ENCODE peak calls at places on chromosomes 5 and 9, in seven cellular contexts. G is A549, X is IMR-90, Q is HepG2, Y is SK-N-SH, P is H1, E is K562. K is an unnamed sample.
A peak's percentile ranks its signal among the peaks of the same experiment; 100 is the strongest.

GRCh38 chr9:36935332-36935731 is 98.7 kb downstream of the PAX5 start:
- DNase-seq in G (no peak), X (no peak), Q (no peak), Y (no peak), P (no peak), E (no peak), K (peak; percentile 13)

GRCh38 chr5:132019337-132019736 is 7.9 kb upstream of the ACSL6 start:
- DNase-seq in G (no peak), X (no peak), Q (no peak), Y (no peak), P (no peak), E (no peak), K (no peak)

GRCh38 chr5:168568738-168569137 is 10.4 kb downstream of the PANK3 start:
- DNase-seq in G (no peak), X (no peak), Q (no peak), Y (no peak), P (no peak), E (no peak), K (no peak)

GRCh38 chr5:159849437-159850191 is 66.7 kb upstream of the ADRA1B start:
- DNase-seq in G (no peak), X (peak; percentile 80), Q (no peak), Y (no peak), P (no peak), E (no peak), K (no peak)

GRCh38 chr9:81574399-81574798 is 114.9 kb downstream of the TLE1 start:
- DNase-seq in G (no peak), X (peak; percentile 73), Q (peak; percentile 34), Y (no peak), P (no peak), E (no peak), K (no peak)

GRCh38 chr5:155936520-155937406 is 390.2 kb upstream of the SGCD start:
- DNase-seq in G (no peak), X (no peak), Q (no peak), Y (no peak), P (no peak), E (no peak), K (no peak)

GRCh38 chr9:123914517-123915199 is 15.3 kb downstream of the DENND1A start:
- DNase-seq in G (no peak), X (no peak), Q (no peak), Y (no peak), P (no peak), E (no peak), K (no peak)

GRCh38 chr5:61366841-61367240 is 34.8 kb downstream of the ZSWIM6 start:
- DNase-seq in G (no peak), X (no peak), Q (no peak), Y (no peak), P (no peak), E (no peak), K (no peak)

GRCh38 chr5:171405615-171406014 is 13.8 kb upstream of the FGF18 start:
- DNase-seq in G (peak; percentile 47), X (peak; percentile 29), Q (no peak), Y (peak; percentile 46), P (no peak), E (no peak), K (no peak)

GRCh38 chr5:157778121-157778805 is 34.8 kb downstream of the LSM11 start:
- DNase-seq in G (no peak), X (peak; percentile 6), Q (peak; percentile 56), Y (peak; percentile 43), P (no peak), E (no peak), K (no peak)

GRCh38 chr5:151034422-151035379 is 14.3 kb downstream of the GPX3 start:
- DNase-seq in G (no peak), X (no peak), Q (no peak), Y (no peak), P (no peak), E (no peak), K (no peak)

GRCh38 chr5:164235176-164235914 is 729.9 kb downstream of the MAT2B start:
- DNase-seq in G (no peak), X (peak; percentile 79), Q (no peak), Y (no peak), P (no peak), E (no peak), K (no peak)

GRCh38 chr9:70111641-70112236 is 68.1 kb downstream of the MAMDC2 start:
- DNase-seq in G (no peak), X (peak; percentile 29), Q (peak; percentile 22), Y (no peak), P (peak; percentile 16), E (no peak), K (no peak)

GRCh38 chr5:176784218-176785165 is 25.9 kb upstream of the UNC5A start:
- DNase-seq in G (peak; percentile 86), X (peak; percentile 78), Q (peak; percentile 15), Y (no peak), P (peak; percentile 64), E (no peak), K (no peak)

GRCh38 chr9:82457959-82458358 is 469.4 kb downstream of the SPATA31D1 start:
- DNase-seq in G (no peak), X (no peak), Q (no peak), Y (no peak), P (no peak), E (no peak), K (no peak)

GRCh38 chr5:150209020-150209635 is 19.3 kb downstream of the SLC6A7 start:
- DNase-seq in G (peak; percentile 11), X (peak; percentile 76), Q (no peak), Y (no peak), P (no peak), E (no peak), K (no peak)

GRCh38 chr5:169756071-169756765 is 119.1 kb downstream of the DOCK2 start:
- DNase-seq in G (no peak), X (no peak), Q (no peak), Y (no peak), P (no peak), E (no peak), K (no peak)

GRCh38 chr5:106189121-106189809 is 1481.5 kb downstream of the EFNA5 start:
- DNase-seq in G (no peak), X (no peak), Q (no peak), Y (no peak), P (no peak), E (no peak), K (no peak)

GRCh38 chr9:77013932-77014596 is 5.4 kb upstream of the FOXB2 start:
- DNase-seq in G (no peak), X (no peak), Q (no peak), Y (peak; percentile 28), P (peak; percentile 61), E (no peak), K (no peak)

GRCh38 chr5:110812639-110813038 is 73.8 kb downstream of the SLC25A46 start:
- DNase-seq in G (no peak), X (no peak), Q (no peak), Y (no peak), P (no peak), E (no peak), K (no peak)

GRCh38 chr5:110803467-110804326 is 64.9 kb downstream of the SLC25A46 start:
- DNase-seq in G (no peak), X (no peak), Q (no peak), Y (no peak), P (no peak), E (no peak), K (no peak)

GRCh38 chr5:110809006-110809405 is 70.2 kb downstream of the SLC25A46 start:
- DNase-seq in G (no peak), X (peak; percentile 15), Q (no peak), Y (no peak), P (no peak), E (no peak), K (no peak)

GRCh38 chr5:110802998-110803397 is 64.2 kb downstream of the SLC25A46 start:
- DNase-seq in G (no peak), X (no peak), Q (no peak), Y (no peak), P (no peak), E (no peak), K (no peak)

DNA sequence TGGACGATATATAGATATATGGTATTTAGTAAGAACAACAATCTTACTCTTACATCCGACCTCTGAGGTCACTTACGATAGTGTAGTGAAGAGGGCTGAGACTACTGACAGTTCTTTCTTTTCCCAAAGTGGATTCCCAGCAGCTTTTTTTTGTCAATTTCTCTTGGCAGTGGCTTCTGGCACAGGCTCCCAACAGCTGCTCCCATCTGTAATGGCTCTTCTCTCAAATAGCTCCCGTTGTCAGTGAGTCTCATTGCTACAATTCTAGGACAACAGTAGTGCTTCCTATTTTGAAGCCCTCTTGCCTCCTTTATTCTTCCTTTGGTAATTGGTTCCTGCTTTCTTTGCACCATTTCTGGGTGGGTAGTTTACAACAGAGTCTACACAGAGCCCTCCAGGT is 68.4 kb downstream of the SLC25A46 start:
- DNase-seq in G (no peak), X (peak; percentile 19), Q (no peak), Y (no peak), P (no peak), E (no peak), K (no peak)
- TF ChIP-seq RFX5 in G (no peak), X (no peak), Q (no peak), Y (no peak), P (no peak), E (no peak), K (no peak)

GRCh38 chr5:32233220-32233695 is 59.1 kb upstream of the GOLPH3 start:
- DNase-seq in G (no peak), X (no peak), Q (no peak), Y (no peak), P (no peak), E (no peak), K (no peak)

GRCh38 chr5:32231241-32231640 is 57.1 kb upstream of the GOLPH3 start:
- DNase-seq in G (no peak), X (no peak), Q (no peak), Y (no peak), P (no peak), E (no peak), K (no peak)

GRCh38 chr5:32232441-32233219 is 58.5 kb upstream of the GOLPH3 start:
- DNase-seq in G (peak; percentile 73), X (peak; percentile 63), Q (peak; percentile 64), Y (peak; percentile 71), P (peak; percentile 86), E (peak; percentile 48), K (peak; percentile 19)

GRCh38 chr5:32230356-32231099 is 56.4 kb upstream of the GOLPH3 start:
- DNase-seq in G (no peak), X (no peak), Q (no peak), Y (no peak), P (no peak), E (no peak), K (no peak)

GRCh38 chr5:32231929-32232328 is 57.8 kb upstream of the GOLPH3 start:
- DNase-seq in G (no peak), X (no peak), Q (no peak), Y (no peak), P (no peak), E (no peak), K (no peak)
- TF ChIP-seq RFX5 in G (no peak), X (no peak), Q (no peak), Y (no peak), P (no peak), E (no peak), K (no peak)

GRCh38 chr9:7760014-7760415 is 39.6 kb downstream of the DMAC1 start:
- DNase-seq in G (no peak), X (no peak), Q (no peak), Y (no peak), P (no peak), E (no peak), K (no peak)
- TF ChIP-seq RFX5 in G (no peak), X (no peak), Q (no peak), Y (no peak), P (no peak), E (no peak), K (no peak)

DNA sequence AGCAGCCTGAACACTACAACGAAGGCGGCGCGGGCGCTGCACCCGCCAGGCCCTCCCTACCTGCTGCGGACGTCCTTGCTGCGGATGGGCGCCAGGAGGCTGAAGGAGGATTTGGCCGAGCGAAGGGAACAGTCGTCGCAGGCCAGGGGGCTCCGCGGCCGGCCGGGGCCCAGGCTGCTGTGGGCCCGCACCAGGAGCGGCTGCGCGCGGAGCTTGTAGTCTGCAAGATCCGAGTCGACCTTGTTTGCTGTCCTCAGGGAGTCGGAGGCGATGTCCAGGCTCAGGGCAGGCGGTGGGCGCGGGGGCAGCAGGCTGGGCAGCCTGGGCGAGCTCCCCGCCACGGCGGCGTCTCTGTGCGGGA is 1.1 kb downstream of the INPP5E start:
- DNase-seq in G (peak; percentile 26), X (peak; percentile 7), Q (no peak), Y (peak; percentile 72), P (no peak), E (no peak), K (no peak)
- TF ChIP-seq RFX5 in G (no peak), X (no peak), Q (no peak), Y (no peak), P (no peak), E (no peak), K (no peak)

K was measured in GM12878.